ENCODE peak calls at places on chromosomes 13 and 19, in four cellular contexts. L, H, M and W are unnamed samples.

GRCh38 chr19:45589768-45590167 is 5.2 kb upstream of the OPA3 start:
- DNase-seq in L (no peak), H (no peak), M (no peak), W (no peak)

GRCh38 chr13:28574617-28575142 is 79.8 kb upstream of the FLT1 start:
- DNase-seq in L (no peak), H (peak), M (no peak), W (peak)

GRCh38 chr19:32719611-32720059 is at the start of gene TDRD12:
- DNase-seq in L (no peak), H (no peak), M (no peak), W (no peak)

GRCh38 chr13:79451500-79451962 is 29.4 kb upstream of the NDFIP2 start:
- DNase-seq in L (no peak), H (peak), M (peak), W (peak)

GRCh38 chr19:13077233-13077632 is 25.4 kb downstream of the LYL1 start:
- DNase-seq in L (no peak), H (no peak), M (no peak), W (no peak)

GRCh38 chr13:51235756-51236564 is 13.8 kb downstream of the FAM124A start:
- DNase-seq in L (no peak), H (no peak), M (no peak), W (no peak)

GRCh38 chr13:50124536-50125305 is 109.5 kb downstream of the KCNRG start:
- DNase-seq in L (peak), H (no peak), M (peak), W (peak)

GRCh38 chr13:27919934-27920676 is at the start of gene PDX1:
- DNase-seq in L (peak), H (no peak), M (no peak), W (no peak)

GRCh38 chr19:10112037-10112751 is 701 bp downstream of the P2RY11 start:
- DNase-seq in L (no peak), H (no peak), M (no peak), W (no peak)

GRCh38 chr19:42634409-42635232 is 39.9 kb upstream of the CEACAM8 start:
- DNase-seq in L (peak), H (peak), M (no peak), W (peak)